ENCODE peak calls at places on chromosomes 16 and 17, in eight cellular contexts. X, U, Y, N, B, P, D and E are unnamed samples.

GRCh38 chr16:13042291-13042690 is 140.9 kb downstream of the SHISA9 start:
- DNase-seq in X (no peak), U (no peak), Y (no peak), N (no peak), B (no peak), P (no peak), D (no peak), E (no peak)

GRCh38 chr16:87295259-87295658 is 21.9 kb downstream of the C16orf95 start:
- DNase-seq in X (no peak), U (no peak), Y (no peak), N (peak), B (no peak), P (no peak), D (no peak), E (no peak)

GRCh38 chr17:44115585-44116415 is 7.6 kb downstream of the HDAC5 start:
- DNase-seq in X (no peak), U (peak), Y (peak), N (peak), B (peak), P (peak), D (no peak), E (peak)

GRCh38 chr17:44492706-44493272 is 10.4 kb downstream of the GPATCH8 start:
- DNase-seq in X (no peak), U (no peak), Y (no peak), N (no peak), B (no peak), P (no peak), D (no peak), E (no peak)

GRCh38 chr17:9332164-9332527 is 243.5 kb downstream of the STX8 start:
- DNase-seq in X (no peak), U (no peak), Y (no peak), N (no peak), B (no peak), P (no peak), D (no peak), E (no peak)

GRCh38 chr17:62644487-62645173 is 17.2 kb downstream of the MRC2 start:
- DNase-seq in X (no peak), U (no peak), Y (no peak), N (no peak), B (no peak), P (no peak), D (no peak), E (no peak)

GRCh38 chr16:87080571-87081167 is 236.5 kb downstream of the C16orf95 start:
- DNase-seq in X (no peak), U (no peak), Y (no peak), N (no peak), B (no peak), P (no peak), D (no peak), E (no peak)

GRCh38 chr17:21058098-21058893 is 15.5 kb upstream of the USP22 start:
- DNase-seq in X (no peak), U (no peak), Y (peak), N (peak), B (no peak), P (no peak), D (no peak), E (no peak)

GRCh38 chr17:62626719-62627218 is 701 bp upstream of the MRC2 start:
- DNase-seq in X (no peak), U (peak), Y (peak), N (peak), B (peak), P (peak), D (peak), E (no peak)

GRCh38 chr17:72590882-72591499 is 470.2 kb downstream of the SOX9 start:
- DNase-seq in X (no peak), U (no peak), Y (no peak), N (no peak), B (no peak), P (no peak), D (no peak), E (no peak)

GRCh38 chr17:13230908-13231307 is 213.1 kb upstream of the ELAC2 start:
- DNase-seq in X (no peak), U (no peak), Y (no peak), N (no peak), B (no peak), P (no peak), D (no peak), E (no peak)

GRCh38 chr17:3723556-3724372 is at the start of gene HASPIN:
- DNase-seq in X (no peak), U (peak), Y (peak), N (peak), B (peak), P (peak), D (peak), E (peak)
- TF ChIP-seq CTCF in X (no peak), U (peak), Y (peak), N (no peak), B (peak), P (no peak), D (peak), E (peak)

DNA sequence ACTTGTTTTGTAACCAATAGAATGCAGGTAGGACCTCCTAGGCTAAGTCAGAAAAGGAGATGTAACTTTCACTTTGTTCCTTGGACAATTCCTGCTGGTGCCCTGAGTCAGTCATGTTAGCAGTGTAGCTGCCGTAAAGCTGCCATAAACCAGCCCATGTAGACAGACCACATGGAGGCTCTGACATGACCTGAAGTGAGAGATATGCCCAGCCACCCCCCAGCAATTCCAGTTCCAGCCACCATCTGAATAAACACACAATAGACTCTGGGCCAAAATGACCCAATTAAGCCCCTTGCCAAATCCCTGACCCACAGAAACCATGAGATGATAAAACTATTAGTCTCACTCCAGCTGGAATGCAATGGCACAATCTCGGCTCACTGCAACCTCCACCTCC is 20.6 kb downstream of the SMURF2 start:
- DNase-seq in X (no peak), U (no peak), Y (peak), N (peak), B (no peak), P (no peak), D (no peak), E (no peak)
- TF ChIP-seq CTCF in X (no peak), U (no peak), Y (no peak), N (no peak), B (no peak), P (no peak), D (no peak), E (no peak)

DNA sequence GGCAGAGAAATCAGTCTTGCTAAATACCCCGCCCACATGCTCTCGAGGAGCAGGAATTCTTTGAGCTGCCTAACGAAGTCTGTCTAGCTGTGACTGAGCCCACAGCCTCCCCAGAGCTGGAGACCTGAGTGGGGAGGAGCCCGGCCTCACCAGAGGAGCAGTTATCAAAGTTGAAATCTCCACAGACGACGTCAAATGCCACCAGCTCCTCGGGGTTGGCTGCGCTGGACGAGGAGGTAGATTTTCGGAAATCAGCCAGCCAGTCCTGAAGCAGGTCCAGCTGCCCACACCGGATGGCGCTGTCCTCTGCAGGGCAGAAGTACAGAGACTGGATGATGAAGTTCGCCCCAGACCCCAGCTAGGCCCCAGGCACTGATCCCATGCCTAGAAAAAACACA is 53.8 kb downstream of the PRMT7 start:
- DNase-seq in X (no peak), U (no peak), Y (peak), N (peak), B (no peak), P (no peak), D (no peak), E (no peak)
- TF ChIP-seq CTCF in X (no peak), U (no peak), Y (peak), N (peak), B (no peak), P (peak), D (no peak), E (no peak)

DNA sequence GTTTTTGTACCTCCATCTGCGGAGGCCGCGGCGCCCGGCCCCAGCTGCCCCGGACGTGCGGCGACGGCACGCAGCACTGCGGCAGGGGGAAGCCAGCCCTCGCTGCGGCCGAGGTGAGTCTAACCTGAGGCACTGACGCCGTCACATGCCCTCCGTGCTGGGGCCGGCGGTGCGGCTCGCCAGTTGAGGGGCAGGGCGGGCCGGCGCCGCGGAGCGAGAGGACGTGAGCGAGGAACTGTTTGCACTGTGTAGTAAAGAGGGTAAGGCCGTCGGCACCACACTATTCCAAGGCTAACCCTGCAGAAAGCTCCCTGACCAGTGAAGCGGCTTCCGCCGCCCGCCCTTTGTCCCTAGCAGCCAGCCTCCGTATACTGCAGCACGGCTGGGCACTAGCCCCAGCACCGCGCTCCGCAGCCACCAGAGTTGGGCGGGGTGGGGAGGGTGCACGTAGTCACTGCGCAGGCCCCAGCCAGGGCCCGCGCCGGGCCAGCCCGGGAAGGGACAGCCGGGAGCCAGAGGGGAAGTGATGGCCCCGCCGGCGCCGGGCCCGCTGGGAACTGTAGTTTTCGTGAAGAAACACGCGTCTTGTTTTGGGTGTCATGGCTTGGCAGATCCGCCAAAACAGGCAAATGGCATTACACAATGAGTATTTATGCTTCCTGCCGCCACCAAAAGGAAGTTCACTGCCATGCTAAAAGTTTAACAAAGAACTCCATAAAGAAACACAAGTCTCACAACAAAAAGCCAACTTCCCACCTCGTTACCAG is 580 bp upstream of the KANSL1 start:
- DNase-seq in X (peak), U (peak), Y (peak), N (peak), B (peak), P (peak), D (peak), E (peak)
- TF ChIP-seq CTCF in X (no peak), U (peak), Y (no peak), N (peak), B (no peak), P (peak), D (peak), E (no peak)